ENCODE peak calls at places on chromosome 1, in nine cellular contexts. U is astrocyte of the hippocampus; W is AG04449; O is effector memory CD4-positive, alpha-beta T cell; T is stimulated activated CD8-positive, alpha-beta memory T cell treated with anti-CD3 and anti-CD28 coated beads, Interleukin-15, amount 100 ng/mL, for 24 hours; L is activated T-cell treated with anti-CD3 and anti-CD28 coated beads, Interleukin-2, amount 50 U/mL, for 24 hours; Q is esophagus squamous epithelium; E is NCI-H2029; F is HCEC 1CT. Z is an unnamed sample.

GRCh38 chr1:53197301-53198205 is 929 bp downstream of the CPT2 start:
- DNase-seq in U (peak), W (no peak), O (no peak), T (no peak), L (no peak), Q (no peak), E (peak), F (no peak), Z (no peak)

GRCh38 chr1:6459850-6460265 is 6.1 kb downstream of the TNFRSF25 start:
- DNase-seq in U (peak), W (no peak), O (peak), T (no peak), L (peak), Q (no peak), E (no peak), F (no peak), Z (no peak)

GRCh38 chr1:21906173-21907078 is 30.7 kb downstream of the HSPG2 start:
- DNase-seq in U (no peak), W (no peak), O (no peak), T (no peak), L (no peak), Q (no peak), E (no peak), F (no peak), Z (peak)

GRCh38 chr1:116289219-116289618 is 83.8 kb upstream of the ATP1A1 start:
- DNase-seq in U (no peak), W (no peak), O (no peak), T (no peak), L (no peak), Q (no peak), E (no peak), F (peak), Z (no peak)

GRCh38 chr1:229027622-229028182 is 243.2 kb upstream of the RAB4A start:
- DNase-seq in U (peak), W (no peak), O (no peak), T (no peak), L (peak), Q (no peak), E (no peak), F (peak), Z (no peak)

GRCh38 chr1:155305881-155306391 is 2.7 kb upstream of the FDPS start:
- DNase-seq in U (peak), W (no peak), O (no peak), T (no peak), L (no peak), Q (no peak), E (no peak), F (no peak), Z (no peak)

GRCh38 chr1:175317309-175317708 is 124.7 kb upstream of the KIAA0040 start:
- DNase-seq in U (no peak), W (no peak), O (peak), T (no peak), L (no peak), Q (no peak), E (no peak), F (no peak), Z (no peak)

GRCh38 chr1:28577738-28578536 is 14.1 kb upstream of the RAB42 start:
- DNase-seq in U (no peak), W (no peak), O (no peak), T (no peak), L (peak), Q (no peak), E (no peak), F (no peak), Z (no peak)

Z was measured in thoracic aorta.